ENCODE peak calls at places on chromosomes 6 and 20, in nine cellular contexts. X is H9; T is activated B cell treated with CpG ODN at 0.5 μM for 24 hours; V is mammary epithelial cell; K is H7; H is MV-4-11; Q is activated CD4-positive, alpha-beta T cell treated with anti-CD3 and anti-CD28 coated beads, Interleukin-2, amount 50 U/mL, for 24 hours; Z is memory B cell; E is left cardiac atrium. R is an unnamed sample.

GRCh38 chr6:5135783-5136376 is 50.7 kb downstream of the PPP1R3G start:
- DNase-seq in X (no peak), T (no peak), V (peak), K (peak), H (peak), Q (no peak), Z (no peak), E (no peak), R (no peak)

GRCh38 chr6:112342511-112342910 is 4.6 kb upstream of the RFPL4B start:
- DNase-seq in X (no peak), T (no peak), V (no peak), K (no peak), H (no peak), Q (no peak), Z (no peak), E (no peak), R (no peak)

GRCh38 chr20:15917333-15917732 is 655.9 kb downstream of the KIF16B start:
- DNase-seq in X (no peak), T (no peak), V (peak), K (no peak), H (no peak), Q (no peak), Z (no peak), E (no peak), R (no peak)

GRCh38 chr6:139290787-139291294 is 957 bp downstream of the TXLNB start:
- DNase-seq in X (no peak), T (no peak), V (no peak), K (no peak), H (peak), Q (no peak), Z (no peak), E (no peak), R (peak)

GRCh38 chr20:10731190-10731955 is 57.6 kb upstream of the JAG1 start:
- DNase-seq in X (no peak), T (no peak), V (peak), K (no peak), H (no peak), Q (no peak), Z (no peak), E (no peak), R (no peak)

GRCh38 chr6:106318851-106319250 is 6.7 kb downstream of the ATG5 start:
- DNase-seq in X (no peak), T (no peak), V (no peak), K (no peak), H (peak), Q (no peak), Z (no peak), E (no peak), R (no peak)

GRCh38 chr20:37986873-37987601 is 46.2 kb downstream of the TTI1 start:
- DNase-seq in X (no peak), T (no peak), V (no peak), K (no peak), H (no peak), Q (no peak), Z (no peak), E (peak), R (peak)

GRCh38 chr20:50127587-50128519 is 14.9 kb upstream of the UBE2V1 start:
- DNase-seq in X (no peak), T (no peak), V (no peak), K (peak), H (no peak), Q (no peak), Z (no peak), E (no peak), R (no peak)

GRCh38 chr6:44466955-44467354 is 79.4 kb downstream of the CDC5L start:
- DNase-seq in X (no peak), T (no peak), V (no peak), K (peak), H (no peak), Q (no peak), Z (no peak), E (no peak), R (no peak)

GRCh38 chr6:113457751-113458150 is 399.4 kb upstream of the MARCKS start:
- DNase-seq in X (no peak), T (no peak), V (no peak), K (no peak), H (no peak), Q (no peak), Z (no peak), E (no peak), R (no peak)

GRCh38 chr20:52313335-52313963 is 121.9 kb upstream of the ZFP64 start:
- DNase-seq in X (peak), T (no peak), V (peak), K (peak), H (no peak), Q (no peak), Z (no peak), E (no peak), R (no peak)

R was measured in heart left ventricle.